ENCODE peak calls at places on chromosome 15, in four cellular contexts. C is HCT116, U is HepG2, Y is K562. M is an unnamed sample.

GRCh38 chr15:42576040-42576594 is 711 bp downstream of the STARD9 start:
- DNase-seq in U (no peak), Y (no peak), C (no peak), M (no peak)

GRCh38 chr15:98537516-98538060 is 110.8 kb upstream of the IGF1R start:
- DNase-seq in Y (no peak), U (no peak), C (no peak), M (no peak)

GRCh38 chr15:88980498-88980897 is 67.3 kb upstream of the MFGE8 start:
- DNase-seq in C (no peak), Y (no peak), U (no peak), M (no peak)

GRCh38 chr15:93452537-93453211 is 363.7 kb upstream of the RGMA start:
- DNase-seq in C (no peak), Y (no peak), U (no peak), M (no peak)

GRCh38 chr15:101530224-101530958 is 40.9 kb upstream of the PCSK6 start:
- DNase-seq in Y (no peak), C (no peak), U (no peak), M (no peak)

GRCh38 chr15:70259640-70260066 is 161.9 kb upstream of the TLE3 start:
- DNase-seq in C (no peak), U (peak; percentile 9), Y (peak; percentile 39), M (no peak)

GRCh38 chr15:93985925-93986324 is 245.4 kb upstream of the MCTP2 start:
- DNase-seq in Y (no peak), C (no peak), U (no peak), M (no peak)

GRCh38 chr15:48647963-48648362 is 2.5 kb upstream of the FBN1 start:
- DNase-seq in Y (no peak), C (no peak), U (no peak), M (no peak)

GRCh38 chr15:57708047-57708446 is 1.5 kb downstream of the POLR2M start:
- DNase-seq in C (no peak), Y (no peak), U (no peak), M (no peak)

GRCh38 chr15:41897327-41897726 is 3.5 kb upstream of the SPTBN5 start:
- DNase-seq in U (no peak), Y (no peak), C (no peak), M (no peak)

GRCh38 chr15:89494941-89495637 is 1.3 kb downstream of the RHCG start:
- DNase-seq in C (no peak), U (no peak), Y (peak; percentile 41), M (no peak)

GRCh38 chr15:42845581-42845980 is 75.0 kb downstream of the TTBK2 start:
- DNase-seq in Y (no peak), C (no peak), U (peak; percentile 35), M (peak; percentile 63)

GRCh38 chr15:91348812-91349500 is 248.9 kb downstream of the SV2B start:
- DNase-seq in C (no peak), U (no peak), Y (no peak), M (no peak)

GRCh38 chr15:77013786-77014136 is 18.8 kb downstream of the PSTPIP1 start:
- DNase-seq in Y (peak; percentile 27), U (no peak), C (peak; percentile 24), M (no peak)

GRCh38 chr15:35827156-35827555 is 281.2 kb upstream of the DPH6 start:
- DNase-seq in C (no peak), Y (no peak), U (no peak), M (no peak)

GRCh38 chr15:25372298-25372697 is 66.5 kb downstream of the UBE3A start:
- DNase-seq in C (no peak), U (no peak), Y (no peak), M (no peak)

GRCh38 chr15:33565099-33565498 is 254.3 kb downstream of the RYR3 start:
- DNase-seq in Y (no peak), C (no peak), U (no peak), M (no peak)

GRCh38 chr15:32641517-32642059 is at the start of gene SCG5:
- DNase-seq in Y (peak; percentile 66), C (no peak), U (no peak), M (no peak)

GRCh38 chr15:75114796-75115195 is 86.9 kb upstream of the C15orf39 start:
- DNase-seq in Y (no peak), C (no peak), U (no peak), M (no peak)

DNA sequence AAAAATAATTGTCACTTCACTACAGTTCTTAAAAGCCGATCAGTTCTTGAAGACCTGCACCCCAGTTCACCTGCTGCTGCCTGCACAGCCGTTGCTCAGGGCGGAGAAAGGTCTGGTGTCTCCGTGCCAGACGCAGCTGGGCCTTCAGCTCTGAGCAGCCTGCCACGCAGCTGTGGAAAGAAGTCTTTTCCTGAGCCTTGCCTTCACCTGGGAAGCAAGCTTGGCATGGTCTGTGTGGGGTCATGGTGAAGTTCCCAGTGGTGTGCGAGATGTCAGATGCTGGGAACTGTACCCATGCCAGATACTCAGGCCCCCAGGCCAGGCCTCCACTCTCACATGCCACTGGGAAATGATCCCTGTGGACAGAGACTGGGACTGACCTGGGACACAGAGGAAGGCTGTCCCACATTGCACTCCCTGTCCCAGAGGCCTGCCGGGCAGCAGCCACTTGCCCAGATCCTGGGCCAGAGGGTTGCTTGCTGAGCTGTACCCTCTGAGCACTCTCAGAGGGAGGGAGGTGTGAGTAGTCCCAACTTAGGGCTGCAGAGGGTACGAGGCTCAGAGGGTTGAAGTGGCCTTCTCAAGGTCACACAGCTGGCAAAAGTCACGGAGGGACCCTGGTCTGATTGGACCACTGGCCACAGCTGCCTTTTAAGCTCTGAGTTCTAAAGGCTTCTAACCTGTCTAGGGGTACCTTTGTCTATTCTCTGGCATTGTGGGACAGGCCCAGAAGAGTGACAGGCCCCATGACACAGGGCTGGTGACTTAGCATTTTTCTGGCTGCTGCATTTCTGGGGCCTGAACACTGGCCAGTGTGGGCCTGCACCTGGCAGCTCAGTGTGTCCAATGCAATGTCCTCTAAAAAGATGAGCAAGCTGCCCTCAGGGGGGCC is 55.4 kb downstream of the KLF13 start:
- DNase-seq in C (no peak), U (no peak), Y (no peak), M (no peak)
- H3K27ac ChIP-seq in C (no peak overlapping the region), U (peak overlapping the region; percentile 28), Y (no peak overlapping the region), M (no peak overlapping the region)

GRCh38 chr15:28107111-28107893 is 8.2 kb upstream of the OCA2 start:
- DNase-seq in Y (no peak), C (no peak), U (no peak), M (no peak)
- H3K4me3 ChIP-seq in Y (no peak overlapping the region), C (no peak overlapping the region), U (peak overlapping the region; percentile 33), M (no peak overlapping the region)

GRCh38 chr15:95292790-95293450 is 1037.6 kb upstream of the NR2F2 start:
- DNase-seq in C (no peak), Y (no peak), U (no peak), M (no peak)
- TF ChIP-seq TCF7L2 in C (no peak), Y (no peak), U (no peak), M (no peak)

GRCh38 chr15:68609618-68610017 is 30.8 kb downstream of the CORO2B start:
- DNase-seq in U (no peak), Y (no peak), C (no peak), M (no peak)

GRCh38 chr15:68608206-68608843 is 29.5 kb downstream of the CORO2B start:
- DNase-seq in Y (no peak), U (no peak), C (no peak), M (no peak)

GRCh38 chr15:68606332-68606731 is 27.5 kb downstream of the CORO2B start:
- DNase-seq in U (no peak), C (no peak), Y (no peak), M (no peak)

GRCh38 chr15:68610825-68611224 is 32.0 kb downstream of the CORO2B start:
- DNase-seq in Y (no peak), C (no peak), U (no peak), M (no peak)

GRCh38 chr15:68608844-68609232 is 30.0 kb downstream of the CORO2B start:
- DNase-seq in C (no peak), Y (no peak), U (no peak), M (no peak)
- H3K27ac ChIP-seq in C (no peak overlapping the region), Y (no peak overlapping the region), U (no peak overlapping the region), M (no peak overlapping the region)

DNA sequence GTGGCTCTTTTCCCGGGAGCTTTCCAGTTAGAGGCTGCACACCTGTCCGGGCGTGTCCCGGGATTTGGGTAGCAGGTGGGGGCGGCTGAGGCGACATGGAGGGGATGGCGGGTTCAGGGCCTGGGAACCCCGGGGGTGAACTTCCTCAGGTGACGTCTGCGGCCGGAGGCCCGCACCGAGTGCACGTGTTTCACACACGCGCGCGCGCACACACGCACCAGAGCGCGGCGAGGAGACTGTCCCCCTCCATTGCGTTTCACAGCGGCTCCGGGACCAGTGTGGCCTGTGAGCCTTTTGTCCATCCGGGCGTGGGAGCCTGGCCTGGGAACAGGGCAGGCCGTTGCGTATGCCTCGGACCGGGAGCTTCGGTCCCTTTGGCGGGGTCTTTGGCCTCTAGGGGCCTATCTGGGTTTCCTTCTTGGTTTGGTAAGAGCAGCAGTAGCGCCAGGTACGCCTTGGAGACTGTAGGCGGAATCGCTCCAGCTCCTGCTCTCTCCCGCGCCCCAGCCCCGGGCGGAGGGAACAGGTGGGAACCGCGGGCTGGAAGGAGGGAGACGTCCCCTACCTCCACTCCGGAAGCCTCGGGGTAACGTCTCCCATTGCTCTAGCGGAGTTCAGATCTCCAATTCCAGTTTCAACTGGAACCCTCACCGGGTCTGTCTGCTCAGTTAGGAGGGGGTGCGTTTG is 220.0 kb downstream of the MEIS2 start:
- DNase-seq in C (no peak), Y (no peak), U (no peak), M (no peak)
- H3K4me3 ChIP-seq in C (no peak overlapping the region), Y (no peak overlapping the region), U (no peak overlapping the region), M (no peak overlapping the region)

GRCh38 chr15:59448871-59449270 is 10.9 kb downstream of the FAM81A start:
- DNase-seq in Y (no peak), U (no peak), C (no peak), M (no peak)
- TF ChIP-seq TCF7L2 in Y (no peak), U (no peak), C (no peak), M (no peak)

GRCh38 chr15:99631256-99631655 is 65.5 kb downstream of the MEF2A start:
- DNase-seq in U (no peak), C (no peak), Y (no peak), M (no peak)
- H3K27ac ChIP-seq in U (no peak overlapping the region), C (no peak overlapping the region), Y (no peak overlapping the region), M (no peak overlapping the region)

GRCh38 chr15:95447486-95447885 is 883.0 kb upstream of the NR2F2 start:
- DNase-seq in Y (no peak), C (no peak), U (no peak), M (no peak)
- H3K4me3 ChIP-seq in Y (no peak overlapping the region), C (no peak overlapping the region), U (no peak overlapping the region), M (no peak overlapping the region)

M was measured in Panc1.